ENCODE peak calls at places on chromosomes 11 and 22, in four cellular contexts. W is GM12878, H is HL-60, E is K562. D is an unnamed sample.

GRCh38 chr22:17569971-17570511 is 6.7 kb downstream of the SLC25A18 start:
- DNase-seq in W (no peak), H (no peak), E (no peak), D (no peak)

GRCh38 chr11:12508151-12508740 is 130.9 kb downstream of the PARVA start:
- DNase-seq in W (no peak), H (no peak), E (no peak), D (no peak)

GRCh38 chr22:44291265-44292006 is 21.3 kb downstream of the SHISAL1 start:
- DNase-seq in W (no peak), H (no peak), E (no peak), D (no peak)

GRCh38 chr11:33263549-33263948 is 6.4 kb downstream of the HIPK3 start:
- DNase-seq in W (no peak), H (no peak), E (no peak), D (no peak)

GRCh38 chr22:50252081-50253045 is 1.3 kb upstream of the HDAC10 start:
- DNase-seq in W (no peak), H (no peak), E (no peak), D (peak)

GRCh38 chr11:14578551-14578956 is 58.4 kb upstream of the PSMA1 start:
- DNase-seq in W (peak), H (peak), E (peak), D (no peak)

GRCh38 chr11:116352881-116353280 is 419.9 kb downstream of the BUD13 start:
- DNase-seq in W (no peak), H (no peak), E (no peak), D (no peak)

GRCh38 chr11:47018637-47019036 is 82.1 kb downstream of the CSTPP1 start:
- DNase-seq in W (no peak), H (no peak), E (no peak), D (no peak)

GRCh38 chr11:67605231-67606011 is 1.3 kb upstream of the NDUFV1 start:
- DNase-seq in W (no peak), H (no peak), E (peak), D (no peak)

GRCh38 chr22:46791201-46791731 is 28.8 kb downstream of the TBC1D22A start:
- DNase-seq in W (no peak), H (no peak), E (no peak), D (no peak)

GRCh38 chr11:82996966-82997606 is 74.6 kb downstream of the RAB30 start:
- DNase-seq in W (peak), H (no peak), E (no peak), D (peak)

GRCh38 chr11:134008593-134008992 is 51.8 kb upstream of the IGSF9B start:
- DNase-seq in W (no peak), H (no peak), E (no peak), D (no peak)

GRCh38 chr11:78698612-78699011 is 123.9 kb upstream of the NARS2 start:
- DNase-seq in W (no peak), H (no peak), E (no peak), D (no peak)

GRCh38 chr11:57072640-57073039 is 83.9 kb downstream of the OR5AK2 start:
- DNase-seq in W (no peak), H (no peak), E (no peak), D (no peak)

GRCh38 chr22:42720263-42721044 is at the start of gene A4GALT:
- DNase-seq in W (no peak), H (no peak), E (peak), D (no peak)

GRCh38 chr11:17296852-17297559 is 20.5 kb downstream of the NUCB2 start:
- DNase-seq in W (no peak), H (no peak), E (no peak), D (no peak)

GRCh38 chr22:42702675-42703074 is 18.0 kb downstream of the A4GALT start:
- DNase-seq in W (no peak), H (no peak), E (no peak), D (no peak)

GRCh38 chr22:19645391-19645790 is 68.9 kb upstream of the SEPTIN5 start:
- DNase-seq in W (no peak), H (no peak), E (peak), D (no peak)

DNA sequence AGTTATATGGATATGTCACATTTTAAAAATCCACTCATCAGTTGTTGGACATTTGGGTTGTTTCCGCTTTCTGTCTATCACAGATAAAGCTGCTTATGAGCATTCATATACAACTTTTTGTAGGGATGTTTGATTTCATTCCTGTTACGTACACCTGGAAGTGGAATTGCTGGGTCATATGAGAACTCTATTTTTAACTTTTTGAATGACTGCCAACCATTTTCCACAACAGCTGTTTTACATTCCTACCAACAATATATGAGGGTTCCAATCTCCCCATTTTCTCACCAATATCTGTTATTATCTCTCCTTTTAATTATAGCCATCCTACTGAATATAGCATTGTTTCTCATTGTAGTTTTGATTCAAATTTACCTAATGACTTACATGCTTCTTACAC is 172.0 kb downstream of the UVRAG start:
- DNase-seq in W (no peak), H (no peak), E (no peak), D (no peak)
- TF ChIP-seq SPI1 in W (no peak), H (no peak), E (no peak), D (no peak)

GRCh38 chr11:64553554-64554201 is 37.3 kb upstream of the SLC22A12 start:
- DNase-seq in W (no peak), H (peak), E (peak), D (peak)
- TF ChIP-seq SPI1 in W (no peak), H (no peak), E (no peak), D (no peak)

DNA sequence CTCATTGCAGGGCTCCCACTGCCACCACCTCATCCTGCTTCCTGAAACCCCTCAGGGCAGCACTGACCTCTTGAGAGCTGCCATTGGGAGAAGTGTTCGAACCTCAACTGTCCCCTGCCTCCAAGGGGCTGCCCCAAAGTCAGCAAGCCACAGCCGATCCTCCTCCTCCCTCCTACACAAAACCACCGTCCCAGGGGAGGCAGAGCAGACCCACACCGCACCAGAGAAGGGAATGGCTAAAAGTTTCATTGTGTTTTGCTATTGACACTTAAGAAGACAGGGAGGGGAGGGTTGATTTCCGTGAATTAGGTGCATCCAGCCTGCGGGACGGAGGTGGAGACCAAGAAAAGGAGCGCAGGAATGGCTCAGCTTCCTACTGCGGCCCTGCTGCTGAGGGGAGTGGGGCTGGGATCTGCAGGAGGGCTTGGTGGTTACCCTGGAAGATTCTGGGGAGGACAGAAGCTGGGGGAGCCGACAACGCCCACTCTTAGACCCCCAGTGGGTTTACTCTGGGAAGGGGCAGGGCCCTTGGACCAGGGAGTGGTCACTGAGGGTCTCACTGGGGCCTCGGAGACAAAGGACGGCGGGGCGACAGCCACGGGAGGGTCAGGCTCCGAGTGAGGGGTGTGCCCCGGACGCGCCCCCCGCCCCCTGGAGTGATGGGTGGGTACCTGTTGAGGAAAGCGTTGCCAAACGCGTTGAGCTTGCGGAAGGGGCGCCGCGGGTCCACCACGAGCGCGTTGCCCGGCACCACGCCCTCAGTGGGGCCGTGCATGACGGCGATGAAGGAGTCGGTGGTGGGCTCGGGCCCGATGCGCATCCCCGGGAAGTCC is 815 bp downstream of the EHD1 start:
- DNase-seq in W (no peak), H (no peak), E (peak), D (no peak)
- TF ChIP-seq SPI1 in W (no peak), H (no peak), E (no peak), D (no peak)

GRCh38 chr22:41557401-41558240 is 3.2 kb upstream of the CSDC2 start:
- DNase-seq in W (no peak), H (no peak), E (peak), D (no peak)
- TF ChIP-seq SPI1 in W (no peak), H (no peak), E (no peak), D (no peak)

GRCh38 chr22:38864361-38865191 is 7.4 kb downstream of the CBX6 start:
- DNase-seq in W (no peak), H (no peak), E (no peak), D (no peak)
- TF ChIP-seq SPI1 in W (no peak), H (no peak), E (no peak), D (no peak)

DNA sequence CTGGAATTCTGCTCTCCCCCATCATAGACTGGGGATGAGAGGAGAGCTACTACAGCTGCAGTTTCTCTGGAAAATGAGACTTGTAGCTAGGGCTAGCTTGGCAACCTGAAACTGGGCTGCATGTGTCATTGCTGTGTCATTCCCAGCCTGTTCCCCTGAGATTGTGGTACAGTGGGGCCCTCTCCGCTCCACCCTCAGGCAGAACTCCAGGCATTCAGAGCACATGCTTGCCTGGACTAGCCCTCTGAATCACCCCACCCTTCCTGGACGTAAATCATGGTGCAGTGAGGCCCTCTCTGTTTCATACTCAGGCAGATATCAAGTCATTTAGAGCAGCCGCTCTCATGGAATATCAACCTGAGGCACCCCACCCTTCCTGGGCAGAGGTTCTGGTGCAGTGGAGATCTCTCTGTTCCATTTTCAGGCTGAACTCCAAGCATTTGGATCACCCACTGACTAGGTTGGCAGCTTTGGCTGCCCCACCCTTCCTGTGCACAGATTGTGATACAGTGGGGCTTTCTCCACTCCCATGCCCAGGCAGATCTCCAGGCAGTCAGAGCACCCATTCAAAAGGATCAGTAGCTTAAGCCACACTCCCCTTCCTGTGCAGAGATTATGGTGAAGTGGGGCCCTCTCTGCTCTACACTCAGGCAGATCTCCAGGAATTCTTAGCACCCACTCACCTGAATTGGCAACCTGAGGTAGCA is 274.4 kb downstream of the C11orf87 start:
- DNase-seq in W (no peak), H (no peak), E (no peak), D (no peak)
- TF ChIP-seq SPI1 in W (no peak), H (no peak), E (no peak), D (no peak)

GRCh38 chr22:35024364-35024692 is 41.6 kb upstream of the ISX start:
- DNase-seq in W (no peak), H (no peak), E (no peak), D (no peak)

GRCh38 chr22:35020517-35020916 is 45.4 kb upstream of the ISX start:
- DNase-seq in W (no peak), H (no peak), E (no peak), D (no peak)

GRCh38 chr22:35022291-35022690 is 43.7 kb upstream of the ISX start:
- DNase-seq in W (no peak), H (no peak), E (no peak), D (no peak)

GRCh38 chr22:35021166-35021565 is 44.8 kb upstream of the ISX start:
- DNase-seq in W (no peak), H (no peak), E (no peak), D (no peak)

GRCh38 chr22:35023692-35024363 is 42.1 kb upstream of the ISX start:
- DNase-seq in W (no peak), H (peak), E (peak), D (peak)
- TF ChIP-seq SPI1 in W (no peak), H (no peak), E (no peak), D (no peak)

GRCh38 chr11:65246506-65246905 is 15.3 kb upstream of the POLA2 start:
- DNase-seq in W (no peak), H (no peak), E (no peak), D (no peak)
- TF ChIP-seq SPI1 in W (no peak), H (no peak), E (no peak), D (no peak)

DNA sequence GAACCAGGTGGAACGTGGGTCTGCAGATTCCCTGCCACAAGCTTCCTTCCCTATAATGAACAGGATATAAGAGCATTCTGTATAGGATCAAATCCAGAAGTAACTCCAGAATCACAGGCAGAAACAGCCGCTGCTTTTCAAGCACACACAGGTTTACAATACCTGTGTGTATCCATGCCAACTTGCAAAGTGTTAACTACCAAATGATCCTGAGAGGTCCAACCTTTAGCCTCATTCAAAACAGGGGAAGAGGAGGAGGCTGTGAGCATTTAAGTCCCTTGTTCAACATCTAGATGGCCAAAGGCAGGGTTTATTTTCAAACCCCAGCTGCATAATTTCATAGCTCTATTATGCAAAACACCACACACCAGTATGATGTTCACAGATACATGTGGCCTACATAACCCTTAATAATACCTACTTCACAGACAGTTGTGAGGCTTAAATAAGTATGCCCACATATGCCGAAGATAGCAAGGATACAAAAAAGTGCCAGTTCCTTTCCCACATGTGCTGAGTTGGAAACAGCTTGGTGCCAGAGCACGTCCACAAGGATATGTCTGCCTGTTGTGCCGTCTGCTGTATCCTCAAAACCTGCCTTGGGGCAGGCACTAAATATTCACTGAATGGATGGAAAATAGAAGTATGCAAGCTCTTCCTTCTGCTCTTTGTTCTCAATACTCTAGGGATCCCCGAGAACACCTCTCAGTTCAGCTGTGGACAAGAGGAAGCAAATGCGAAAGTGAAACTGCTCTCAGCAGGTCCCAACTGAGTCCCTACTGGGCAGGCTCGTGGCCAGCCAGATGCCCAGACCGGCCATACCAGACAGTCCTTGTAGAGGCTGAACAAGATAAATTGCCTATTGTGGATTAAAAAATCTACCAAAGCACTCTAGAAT is 66.8 kb downstream of the LARGE1 start:
- DNase-seq in W (peak), H (no peak), E (no peak), D (peak)
- TF ChIP-seq SPI1 in W (no peak), H (no peak), E (no peak), D (peak)

DNA sequence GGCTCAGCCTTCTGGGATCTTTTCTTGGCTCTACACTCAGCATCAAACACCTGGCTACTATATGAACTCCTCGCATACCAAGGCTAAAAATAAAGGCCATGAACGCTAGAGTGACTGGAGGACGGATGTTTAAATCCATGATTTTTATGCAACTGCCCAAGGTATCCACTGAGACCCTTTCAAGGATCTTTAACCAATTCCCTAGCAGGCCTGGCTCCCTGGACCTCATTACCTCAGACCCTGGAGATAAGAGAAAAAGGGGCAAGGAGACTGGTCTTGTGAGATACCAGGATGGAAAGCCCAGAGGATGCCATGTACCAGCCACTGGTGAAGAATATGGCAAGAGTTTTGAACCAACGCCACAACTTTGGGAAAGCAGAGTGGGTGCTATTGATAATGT is at the start of gene OR51G2:
- DNase-seq in W (no peak), H (no peak), E (no peak), D (no peak)
- TF ChIP-seq SPI1 in W (no peak), H (no peak), E (no peak), D (no peak)